ENCODE peak calls at places on chromosomes 12 and 14, in seven cellular contexts. O, W, S, Q, H, R and D are unnamed samples.

GRCh38 chr12:116495260-116495659 is 63.9 kb upstream of the MAP1LC3B2 start:
- DNase-seq in O (peak), W (no peak), S (no peak), Q (no peak), H (no peak), R (no peak), D (no peak)

GRCh38 chr12:107254258-107254856 is 161.0 kb upstream of the CRY1 start:
- DNase-seq in O (no peak), W (no peak), S (no peak), Q (no peak), H (no peak), R (no peak), D (no peak)

GRCh38 chr12:124295431-124296058 is 652 bp downstream of the RFLNA start:
- DNase-seq in O (no peak), W (peak), S (no peak), Q (no peak), H (no peak), R (no peak), D (no peak)

GRCh38 chr14:68160779-68161546 is 341.4 kb downstream of the RAD51B start:
- DNase-seq in O (no peak), W (no peak), S (no peak), Q (no peak), H (no peak), R (no peak), D (no peak)

GRCh38 chr14:76091036-76091435 is 60.7 kb upstream of the GPATCH2L start:
- DNase-seq in O (no peak), W (peak), S (no peak), Q (no peak), H (peak), R (no peak), D (no peak)

GRCh38 chr12:95820096-95820703 is 29.6 kb upstream of the NTN4 start:
- DNase-seq in O (peak), W (no peak), S (peak), Q (peak), H (no peak), R (no peak), D (no peak)

GRCh38 chr14:92651793-92652382 is 96.5 kb downstream of the LGMN start:
- DNase-seq in O (peak), W (peak), S (peak), Q (peak), H (no peak), R (no peak), D (no peak)

GRCh38 chr12:122150127-122150681 is 23.8 kb downstream of the IL31 start:
- DNase-seq in O (no peak), W (no peak), S (no peak), Q (no peak), H (no peak), R (no peak), D (no peak)

GRCh38 chr14:68820999-68821683 is 28.3 kb upstream of the ZFP36L1 start:
- DNase-seq in O (no peak), W (no peak), S (no peak), Q (no peak), H (no peak), R (no peak), D (no peak)

GRCh38 chr12:53676715-53677611 is 1.1 kb upstream of the ATP5MC2 start:
- DNase-seq in O (peak), W (peak), S (peak), Q (peak), H (peak), R (no peak), D (no peak)

GRCh38 chr14:38047518-38047917 is 160.2 kb upstream of the SSTR1 start:
- DNase-seq in O (peak), W (no peak), S (no peak), Q (no peak), H (no peak), R (peak), D (no peak)

GRCh38 chr12:120687570-120688289 is 781 bp downstream of the MLEC start:
- DNase-seq in O (no peak), W (peak), S (no peak), Q (peak), H (peak), R (no peak), D (no peak)

GRCh38 chr12:123049398-123050250 is 69.1 kb downstream of the ARL6IP4 start:
- DNase-seq in O (no peak), W (no peak), S (no peak), Q (no peak), H (no peak), R (no peak), D (no peak)

GRCh38 chr14:35406811-35407630 is 2.5 kb upstream of the NFKBIA start:
- DNase-seq in O (no peak), W (no peak), S (no peak), Q (no peak), H (no peak), R (no peak), D (no peak)

GRCh38 chr12:38921025-38921677 is 15.8 kb upstream of the CPNE8 start:
- DNase-seq in O (peak), W (no peak), S (peak), Q (peak), H (no peak), R (no peak), D (no peak)

GRCh38 chr12:123062682-123063426 is 82.4 kb downstream of the ARL6IP4 start:
- DNase-seq in O (peak), W (peak), S (peak), Q (no peak), H (peak), R (peak), D (no peak)

GRCh38 chr12:75437564-75437963 is 43.0 kb upstream of the GLIPR1 start:
- DNase-seq in O (no peak), W (no peak), S (no peak), Q (no peak), H (no peak), R (no peak), D (no peak)

GRCh38 chr14:39860837-39861236 is 428.6 kb upstream of the FBXO33 start:
- DNase-seq in O (no peak), W (no peak), S (no peak), Q (no peak), H (no peak), R (no peak), D (no peak)

GRCh38 chr14:50775357-50775756 is 55.6 kb downstream of the NIN start:
- DNase-seq in O (no peak), W (no peak), S (no peak), Q (no peak), H (no peak), R (peak), D (no peak)

GRCh38 chr12:49716546-49716945 is 9.3 kb upstream of the FMNL3 start:
- DNase-seq in O (no peak), W (no peak), S (no peak), Q (no peak), H (no peak), R (no peak), D (no peak)

GRCh38 chr12:90816353-90817089 is 138.5 kb downstream of the CCER1 start:
- DNase-seq in O (no peak), W (no peak), S (no peak), Q (no peak), H (no peak), R (no peak), D (no peak)

GRCh38 chr14:86766469-86766868 is 1226.5 kb downstream of the GALC start:
- DNase-seq in O (no peak), W (no peak), S (no peak), Q (no peak), H (no peak), R (no peak), D (no peak)

GRCh38 chr12:26928661-26929060 is 9.1 kb downstream of the INTS13 start:
- DNase-seq in O (no peak), W (no peak), S (no peak), Q (no peak), H (no peak), R (no peak), D (no peak)

GRCh38 chr12:127083028-127083949 is 1183.7 kb upstream of the TMEM132C start:
- DNase-seq in O (no peak), W (no peak), S (no peak), Q (no peak), H (no peak), R (peak), D (no peak)

GRCh38 chr12:50084775-50085614 is at the start of gene SMARCD1:
- DNase-seq in O (peak), W (peak), S (peak), Q (peak), H (peak), R (peak), D (peak)

GRCh38 chr12:48613321-48613720 is 43.5 kb upstream of the LALBA start:
- DNase-seq in O (no peak), W (no peak), S (no peak), Q (no peak), H (no peak), R (no peak), D (no peak)

GRCh38 chr14:93104961-93105360 is 10.8 kb downstream of the ITPK1 start:
- DNase-seq in O (no peak), W (no peak), S (no peak), Q (no peak), H (no peak), R (no peak), D (no peak)

GRCh38 chr12:46266382-46266791 is 2.5 kb downstream of the SLC38A1 start:
- DNase-seq in O (no peak), W (no peak), S (no peak), Q (peak), H (no peak), R (no peak), D (no peak)

GRCh38 chr14:74425525-74426201 is 347 bp downstream of the SYNDIG1L start:
- DNase-seq in O (no peak), W (peak), S (no peak), Q (peak), H (no peak), R (no peak), D (no peak)

GRCh38 chr12:45217846-45218245 is 2.0 kb downstream of the ANO6 start:
- DNase-seq in O (no peak), W (no peak), S (no peak), Q (no peak), H (no peak), R (no peak), D (no peak)
- TF ChIP-seq CTCF in O (no peak), W (no peak), S (no peak), Q (no peak), H (no peak), R (no peak), D (no peak)

DNA sequence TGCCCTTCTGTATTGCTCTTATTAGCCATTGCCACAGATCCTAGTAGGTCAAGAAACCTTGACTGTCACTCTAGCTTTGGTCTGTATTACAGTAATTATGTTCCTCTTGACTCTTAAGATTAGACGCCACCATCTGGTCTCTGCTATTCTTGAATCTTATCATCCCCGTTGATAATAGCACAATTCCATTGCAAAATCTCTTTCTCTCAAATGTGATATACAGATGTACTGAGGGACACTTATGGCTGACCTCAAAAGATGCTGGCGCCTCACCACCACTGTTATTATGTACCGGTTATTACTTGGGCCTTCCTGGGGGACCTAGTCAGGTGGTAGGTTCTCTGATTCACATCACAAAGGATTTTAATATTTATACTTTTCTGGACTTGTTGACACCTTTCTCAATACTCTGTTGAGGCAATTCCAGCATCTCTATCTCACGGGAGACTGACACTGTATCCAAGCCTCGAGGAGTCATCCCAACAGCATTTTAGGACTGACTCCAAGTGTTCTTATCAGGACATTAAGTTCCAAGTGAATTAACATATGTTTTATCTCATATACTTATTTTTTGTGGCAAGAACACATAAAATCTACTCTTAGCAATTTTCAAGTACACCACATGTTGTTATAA is 21.3 kb upstream of the FAM234B start:
- DNase-seq in O (no peak), W (no peak), S (no peak), Q (no peak), H (no peak), R (no peak), D (no peak)
- TF ChIP-seq CTCF in O (no peak), W (no peak), S (no peak), Q (no peak), H (no peak), R (no peak), D (no peak)

DNA sequence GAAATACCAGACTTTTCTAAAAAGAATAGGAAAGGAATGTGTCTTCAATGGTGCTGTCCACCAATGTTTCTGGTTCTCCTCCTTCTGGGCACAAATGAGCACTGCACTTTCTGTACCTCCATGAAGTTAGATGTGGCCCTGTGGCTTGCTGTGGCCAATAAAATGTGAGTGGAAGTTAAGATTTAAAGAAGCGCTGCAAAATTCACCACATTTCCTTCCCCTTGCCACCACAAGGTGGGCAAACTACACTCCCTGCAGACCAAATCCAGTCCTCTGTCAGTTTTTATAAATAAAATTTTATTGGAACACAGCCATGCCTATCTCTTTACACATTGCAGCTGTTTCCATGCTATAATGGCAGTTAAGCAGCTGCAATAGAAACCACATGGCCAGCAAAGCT is 141.4 kb upstream of the TMPO start:
- DNase-seq in O (no peak), W (no peak), S (no peak), Q (no peak), H (no peak), R (no peak), D (no peak)
- TF ChIP-seq CTCF in O (no peak), W (no peak), S (no peak), Q (no peak), H (peak), R (peak), D (peak)

GRCh38 chr14:96038558-96038919 is 623 bp upstream of the C14orf132 start:
- DNase-seq in O (no peak), W (no peak), S (no peak), Q (no peak), H (no peak), R (no peak), D (no peak)

GRCh38 chr14:96037891-96038557 is 1.1 kb upstream of the C14orf132 start:
- DNase-seq in O (peak), W (peak), S (no peak), Q (peak), H (peak), R (no peak), D (no peak)

GRCh38 chr14:96040836-96041371 is 1.7 kb downstream of the C14orf132 start:
- DNase-seq in O (no peak), W (no peak), S (no peak), Q (no peak), H (no peak), R (no peak), D (no peak)

GRCh38 chr14:96038920-96039632 is at the start of gene C14orf132:
- DNase-seq in O (peak), W (peak), S (peak), Q (peak), H (peak), R (no peak), D (no peak)

GRCh38 chr14:96039633-96040311 is 610 bp downstream of the C14orf132 start:
- DNase-seq in O (no peak), W (no peak), S (no peak), Q (no peak), H (no peak), R (no peak), D (no peak)
- TF ChIP-seq CTCF in O (no peak), W (no peak), S (no peak), Q (no peak), H (no peak), R (peak), D (peak)

GRCh38 chr14:58107947-58108552 is 44.0 kb downstream of the ARMH4 start:
- DNase-seq in O (no peak), W (no peak), S (no peak), Q (peak), H (no peak), R (peak), D (no peak)
- TF ChIP-seq CTCF in O (no peak), W (peak), S (peak), Q (peak), H (peak), R (peak), D (peak)

DNA sequence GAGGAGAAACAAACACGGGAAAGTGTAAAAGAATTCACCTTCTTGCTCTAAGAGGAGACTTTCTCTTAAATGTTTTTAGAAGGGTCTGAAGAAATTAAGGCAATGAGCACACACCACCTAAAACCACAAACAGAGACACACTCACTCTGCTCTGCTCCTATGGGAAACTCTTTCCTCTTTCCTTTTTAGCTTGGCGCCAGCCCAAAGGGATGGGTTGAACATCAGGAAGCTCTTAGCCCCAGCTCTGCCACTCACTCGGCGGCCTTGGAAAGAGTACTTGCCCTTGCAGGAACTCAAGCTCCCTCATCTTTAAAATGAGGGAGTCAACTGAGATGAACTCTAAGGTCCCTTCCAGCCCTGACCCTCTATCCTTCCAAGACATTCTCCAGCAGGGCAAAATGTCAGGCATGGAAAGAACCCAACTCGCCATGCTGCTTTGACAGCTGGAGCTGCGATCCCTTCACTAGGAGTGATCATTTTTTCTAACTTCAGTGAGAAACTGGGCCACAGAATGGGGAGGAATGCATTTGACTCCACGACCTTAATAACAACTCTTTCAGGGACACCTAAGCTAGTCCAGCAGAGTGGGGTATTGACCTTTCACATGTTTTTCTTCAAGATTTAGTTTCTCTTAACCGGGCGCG is 980 bp upstream of the RNASE8 start:
- DNase-seq in O (no peak), W (no peak), S (no peak), Q (peak), H (no peak), R (no peak), D (no peak)
- TF ChIP-seq CTCF in O (no peak), W (no peak), S (no peak), Q (no peak), H (no peak), R (no peak), D (no peak)